ENCODE peak calls at places on chromosomes 12 and 14, in nine cellular contexts. T, H, I, P, O, K, D, V and W are unnamed samples.
A peak's percentile ranks its signal among the peaks of the same experiment; 100 is the strongest.

GRCh38 chr14:72636871-72637270 is 257.0 kb downstream of the DPF3 start:
- DNase-seq in V (no peak), T (no peak), K (no peak), O (no peak), P (no peak), D (no peak), H (no peak), I (no peak), W (no peak)

GRCh38 chr12:90111646-90112565 is 403.3 kb upstream of the ATP2B1 start:
- DNase-seq in K (no peak), O (no peak), D (no peak), P (no peak), I (no peak), T (no peak), V (no peak), H (no peak), W (no peak)

GRCh38 chr12:65682145-65682544 is 142.1 kb upstream of the HMGA2 start:
- DNase-seq in O (no peak), H (no peak), P (no peak), V (no peak), T (no peak), D (no peak), K (no peak), I (no peak), W (no peak)

GRCh38 chr12:25692115-25693035 is 139.3 kb upstream of the LMNTD1 start:
- DNase-seq in H (no peak), T (no peak), D (no peak), I (no peak), V (peak; percentile 63), O (no peak), K (no peak), P (no peak), W (no peak)

GRCh38 chr12:102061096-102061555 is 665 bp downstream of the WASHC3 start:
- DNase-seq in H (no peak), V (peak; percentile 24), O (no peak), D (peak; percentile 44), T (peak; percentile 6), P (no peak), K (no peak), I (no peak), W (no peak)

GRCh38 chr12:8032242-8033152 is at the start of gene FOXJ2:
- DNase-seq in K (peak; percentile 87), P (peak; percentile 76), T (no peak), V (peak; percentile 91), O (peak; percentile 86), I (peak; percentile 64), D (peak; percentile 80), H (peak; percentile 94), W (peak; percentile 77)

GRCh38 chr12:133190176-133190575 is 8.9 kb downstream of the ZNF268 start:
- DNase-seq in T (no peak), O (no peak), H (no peak), D (no peak), P (no peak), I (no peak), V (no peak), K (no peak), W (no peak)

GRCh38 chr14:64682173-64682710 is 22.0 kb upstream of the PLEKHG3 start:
- DNase-seq in I (peak; percentile 63), K (peak; percentile 53), O (peak; percentile 64), V (peak; percentile 82), D (peak; percentile 69), P (no peak), H (peak; percentile 95), T (peak; percentile 68), W (peak; percentile 69)

GRCh38 chr12:75892779-75893408 is 138.7 kb downstream of the PHLDA1 start:
- DNase-seq in O (no peak), H (no peak), V (no peak), D (no peak), T (no peak), I (no peak), K (no peak), P (no peak), W (no peak)

GRCh38 chr14:102316048-102316745 is 3.3 kb upstream of the ZNF839 start:
- DNase-seq in H (no peak), P (peak; percentile 57), K (peak; percentile 70), I (no peak), D (no peak), T (no peak), V (peak; percentile 67), O (peak; percentile 39), W (peak; percentile 65)

GRCh38 chr12:27331299-27331926 is 1.2 kb upstream of the BMAL2 start:
- DNase-seq in K (no peak), H (no peak), T (peak; percentile 99), O (no peak), V (peak; percentile 67), P (no peak), I (no peak), D (peak; percentile 93), W (no peak)

GRCh38 chr14:89277229-89277628 is 139.8 kb downstream of the FOXN3 start:
- DNase-seq in D (no peak), H (no peak), O (no peak), P (no peak), I (no peak), V (no peak), T (no peak), K (no peak), W (no peak)

DNA sequence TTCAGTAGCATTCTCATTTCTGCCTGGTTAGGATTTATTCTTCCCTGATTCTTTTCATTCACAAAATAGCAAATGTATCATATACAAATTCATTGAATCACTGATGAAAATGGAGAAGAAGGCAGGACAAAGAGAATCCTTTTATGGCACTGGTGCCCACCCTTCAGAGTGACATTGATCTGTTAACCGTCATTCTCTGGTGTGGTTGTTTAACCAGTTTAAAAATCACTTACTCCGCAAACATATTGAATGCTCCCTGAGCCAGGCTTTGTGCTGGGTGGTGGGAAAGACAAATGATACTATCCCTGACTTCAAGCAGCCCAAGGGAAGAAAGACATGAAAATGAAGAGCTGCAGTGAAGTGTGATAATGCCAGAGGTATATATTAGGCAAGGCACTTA is 187.5 kb upstream of the SLC38A2 start:
- DNase-seq in O (no peak), P (no peak), V (no peak), K (no peak), D (no peak), H (no peak), T (no peak), I (no peak), W (no peak)
- H3K4me1 ChIP-seq in O (no peaks in the 10 kb centered on the region), P (no peaks in the 10 kb centered on the region), V (peaks cover 19% of the 10 kb centered on the region), K (peaks cover 29% of the 10 kb centered on the region), D (peaks cover 40% of the 10 kb centered on the region), H (no peaks in the 10 kb centered on the region), T (peaks cover 72% of the 10 kb centered on the region), I (peaks cover 4% of the 10 kb centered on the region), W (peaks cover 4% of the 10 kb centered on the region)

GRCh38 chr14:61698216-61698980 is 3.1 kb downstream of the HIF1A start:
- DNase-seq in V (no peak), D (peak; percentile 48), P (no peak), H (no peak), K (no peak), T (no peak), I (no peak), O (no peak), W (no peak)

GRCh38 chr14:61694039-61694438 is 1.3 kb upstream of the HIF1A start:
- DNase-seq in I (no peak), P (no peak), H (no peak), O (no peak), V (no peak), T (no peak), D (no peak), K (no peak), W (no peak)

GRCh38 chr14:61696753-61697318 is 1.5 kb downstream of the HIF1A start:
- DNase-seq in H (no peak), K (no peak), V (no peak), O (no peak), I (no peak), D (peak; percentile 39), T (no peak), P (no peak), W (no peak)

GRCh38 chr14:61695695-61696527 is 598 bp downstream of the HIF1A start:
- DNase-seq in P (peak; percentile 37), T (peak; percentile 26), H (peak; percentile 93), K (peak; percentile 73), D (peak; percentile 62), I (peak; percentile 20), O (peak; percentile 58), V (peak; percentile 81), W (peak; percentile 64)

GRCh38 chr14:61694830-61695694 is at the start of gene HIF1A:
- DNase-seq in H (peak; percentile 100), O (peak; percentile 97), T (peak; percentile 96), K (peak; percentile 97), V (peak; percentile 99), D (peak; percentile 99), P (peak; percentile 99), I (peak; percentile 87), W (peak; percentile 95)
- TF ChIP-seq CTCF in H (no peak), O (no peak), T (peak; percentile 57), K (no peak), V (no peak), D (no peak), P (no peak), I (no peak), W (no peak)

GRCh38 chr14:104591031-104591430 is 11.5 kb downstream of the C14orf180 start:
- DNase-seq in O (no peak), V (no peak), I (no peak), K (no peak), T (no peak), H (peak; percentile 60), P (no peak), D (no peak), W (no peak)

GRCh38 chr14:104589338-104590195 is 10.0 kb downstream of the C14orf180 start:
- DNase-seq in K (no peak), T (no peak), D (no peak), V (no peak), P (no peak), H (no peak), O (no peak), I (no peak), W (no peak)

GRCh38 chr14:104592292-104592672 is 12.3 kb downstream of the TMEM179 start:
- DNase-seq in H (peak; percentile 18), T (no peak), D (no peak), K (no peak), P (no peak), V (no peak), I (no peak), O (no peak), W (no peak)

GRCh38 chr14:104591506-104592291 is 12.1 kb downstream of the C14orf180 start:
- DNase-seq in O (no peak), K (no peak), D (no peak), H (peak; percentile 62), T (no peak), V (no peak), P (no peak), I (no peak), W (no peak)

GRCh38 chr14:104590240-104590965 is 10.8 kb downstream of the C14orf180 start:
- DNase-seq in I (no peak), K (no peak), V (no peak), D (no peak), P (no peak), O (no peak), T (no peak), H (peak; percentile 69), W (no peak)
- H3K4me1 ChIP-seq in I (no peaks in the 10 kb centered on the region), K (no peaks in the 10 kb centered on the region), V (peaks cover 16% of the 10 kb centered on the region), D (no peaks in the 10 kb centered on the region), P (no peaks in the 10 kb centered on the region), O (no peaks in the 10 kb centered on the region), T (no peaks in the 10 kb centered on the region), H (no peaks in the 10 kb centered on the region), W (peaks cover 8% of the 10 kb centered on the region)

DNA sequence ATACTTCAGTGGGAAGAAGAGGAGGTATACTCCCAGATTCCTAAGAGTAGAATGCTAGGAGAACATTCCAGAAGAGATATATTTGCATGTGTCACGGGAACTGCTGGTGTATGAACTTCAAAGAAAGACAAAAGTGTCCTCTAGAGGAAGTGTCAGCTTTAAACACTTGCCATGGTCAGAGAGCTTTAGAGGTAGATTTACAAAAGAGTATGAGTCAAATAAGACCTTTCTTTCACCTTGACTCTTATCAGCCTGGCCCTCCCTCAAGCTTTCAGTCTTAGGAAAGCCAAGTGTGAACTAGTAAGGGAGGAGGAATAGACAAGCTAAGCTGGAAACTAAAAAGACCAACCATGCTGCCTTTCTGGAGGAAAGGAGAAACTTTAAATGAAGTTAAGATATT is 34.7 kb downstream of the COX8C start:
- DNase-seq in K (no peak), H (no peak), V (peak; percentile 15), D (no peak), I (no peak), P (no peak), T (no peak), O (no peak), W (no peak)
- TF ChIP-seq CTCF in K (no peak), H (no peak), V (no peak), D (no peak), I (no peak), P (no peak), T (no peak), O (no peak), W (no peak)